ENCODE peak calls at places on chromosome 2, in four cellular contexts. A, O, J and Y are unnamed samples.

GRCh38 chr2:241354668-241355658 is 1.1 kb upstream of the FARP2 start:
- DNase-seq in A (peak; percentile 60), O (peak; percentile 64), J (peak; percentile 87), Y (peak; percentile 87)

GRCh38 chr2:207216454-207216853 is 50.7 kb upstream of the KLF7 start:
- DNase-seq in A (no peak), O (no peak), J (no peak), Y (no peak)

GRCh38 chr2:147865560-147865959 is 20.7 kb downstream of the ACVR2A start:
- DNase-seq in A (no peak), O (no peak), J (peak; percentile 30), Y (no peak)

GRCh38 chr2:235669269-235669831 is 175.5 kb downstream of the AGAP1 start:
- DNase-seq in A (no peak), O (peak; percentile 76), J (peak; percentile 77), Y (peak; percentile 94)

GRCh38 chr2:158725496-158725895 is 69.6 kb upstream of the DAPL1 start:
- DNase-seq in A (no peak), O (no peak), J (no peak), Y (no peak)

GRCh38 chr2:190805126-190805525 is 75.5 kb upstream of the GLS start:
- DNase-seq in A (no peak), O (no peak), J (no peak), Y (no peak)

GRCh38 chr2:85744771-85745601 is 8.8 kb upstream of the ATOH8 start:
- DNase-seq in A (no peak), O (no peak), J (no peak), Y (no peak)

GRCh38 chr2:96449174-96449573 is 56.0 kb downstream of the NEURL3 start:
- DNase-seq in A (no peak), O (no peak), J (no peak), Y (no peak)

GRCh38 chr2:82139979-82140611 is 1835.5 kb upstream of the LRRTM1 start:
- DNase-seq in A (no peak), O (no peak), J (no peak), Y (no peak)

GRCh38 chr2:120722603-120723421 is 12.9 kb upstream of the GLI2 start:
- DNase-seq in A (no peak), O (no peak), J (peak; percentile 87), Y (peak; percentile 40)

GRCh38 chr2:224927671-224928173 is 114.5 kb downstream of the DOCK10 start:
- DNase-seq in A (peak; percentile 44), O (no peak), J (peak; percentile 27), Y (no peak)

GRCh38 chr2:119659601-119660342 is 19.2 kb upstream of the TMEM177 start:
- DNase-seq in A (no peak), O (peak; percentile 43), J (peak; percentile 56), Y (peak; percentile 50)

GRCh38 chr2:4381049-4381448 is 677.7 kb downstream of the DCDC2C start:
- DNase-seq in A (no peak), O (no peak), J (no peak), Y (peak; percentile 63)

GRCh38 chr2:239903803-239904202 is 121.3 kb downstream of the NDUFA10 start:
- DNase-seq in A (no peak), O (no peak), J (no peak), Y (peak; percentile 15)

GRCh38 chr2:45734952-45735351 is 83.5 kb downstream of the PRKCE start:
- DNase-seq in A (no peak), O (peak; percentile 14), J (no peak), Y (no peak)

GRCh38 chr2:1876352-1876751 is 132.0 kb upstream of the PXDN start:
- DNase-seq in A (no peak), O (no peak), J (no peak), Y (no peak)

GRCh38 chr2:39080152-39080551 is 40.7 kb downstream of the SOS1 start:
- DNase-seq in A (no peak), O (no peak), J (no peak), Y (no peak)

GRCh38 chr2:215969131-215969841 is 44.1 kb downstream of the MREG start:
- DNase-seq in A (no peak), O (no peak), J (no peak), Y (no peak)

GRCh38 chr2:46981662-46982351 is 66.2 kb upstream of the MCFD2 start:
- DNase-seq in A (no peak), O (no peak), J (no peak), Y (no peak)

GRCh38 chr2:216717491-216717901 is 22.1 kb upstream of the IGFBP5 start:
- DNase-seq in A (no peak), O (no peak), J (no peak), Y (peak; percentile 34)

GRCh38 chr2:155060906-155061305 is 362.4 kb downstream of the KCNJ3 start:
- DNase-seq in A (no peak), O (no peak), J (no peak), Y (no peak)

GRCh38 chr2:120669121-120669952 is 66.3 kb upstream of the GLI2 start:
- DNase-seq in A (no peak), O (peak; percentile 12), J (peak; percentile 22), Y (peak; percentile 77)